ENCODE peak calls at places on chromosome 20, in five cellular contexts. One of them, this sample, is unnamed.

GRCh38 chr20:10769700-10770099 is 95.9 kb upstream of the JAG1 start:
- DNase-seq in H1: no peak
- DNase-seq in GM12891: no peak
- DNase-seq in HepG2: no peak
- DNase-seq in GM12878: no peak
- DNase-seq in this sample: no peak

GRCh38 chr20:21087862-21088540 is 18.2 kb downstream of the LINC00237 start:
- DNase-seq in GM12878: no peak
- DNase-seq in H1: no peak
- DNase-seq in GM12891: no peak
- DNase-seq in HepG2: no peak
- DNase-seq in this sample: no peak

GRCh38 chr20:60254901-60255411 is 296.7 kb downstream of the CDH26 start:
- DNase-seq in HepG2: no peak
- DNase-seq in GM12891: no peak
- DNase-seq in GM12878: no peak
- DNase-seq in H1: no peak
- DNase-seq in this sample: no peak

GRCh38 chr20:57371363-57371762 is 19.8 kb upstream of the RBM38 start:
- DNase-seq in H1: no peak
- DNase-seq in GM12878: no peak
- DNase-seq in HepG2: no peak
- DNase-seq in GM12891: no peak
- DNase-seq in this sample: no peak

GRCh38 chr20:35791823-35792222 is 20.0 kb downstream of the PHF20 start:
- DNase-seq in HepG2: no peak
- DNase-seq in GM12878: no peak
- DNase-seq in H1: no peak
- DNase-seq in GM12891: no peak
- DNase-seq in this sample: no peak

GRCh38 chr20:35497320-35497719 is 32.1 kb downstream of the C20orf173 start:
- DNase-seq in H1: no peak
- DNase-seq in GM12891: no peak
- DNase-seq in HepG2: no peak
- DNase-seq in GM12878: no peak
- DNase-seq in this sample: no peak

GRCh38 chr20:1588166-1588868 is 30.8 kb upstream of the SIRPD start:
- DNase-seq in GM12891: no peak
- DNase-seq in GM12878: no peak
- DNase-seq in HepG2: no peak
- DNase-seq in H1: no peak
- DNase-seq in this sample: no peak

GRCh38 chr20:50561379-50562078 is 51.3 kb downstream of the PTPN1 start:
- DNase-seq in H1: no peak
- DNase-seq in GM12878: no peak
- DNase-seq in GM12891: no peak
- DNase-seq in HepG2: no peak
- DNase-seq in this sample: no peak

GRCh38 chr20:63351811-63352591 is 9.1 kb downstream of the CHRNA4 start:
- DNase-seq in GM12878: no peak
- DNase-seq in H1: peak; percentile 82
- DNase-seq in HepG2: no peak
- DNase-seq in GM12891: no peak
- DNase-seq in this sample: no peak

GRCh38 chr20:3890999-3891929 is 2.1 kb downstream of the PANK2 start:
- DNase-seq in H1: no peak
- DNase-seq in GM12891: no peak
- DNase-seq in GM12878: no peak
- DNase-seq in HepG2: no peak
- DNase-seq in this sample: no peak

GRCh38 chr20:3889489-3890409 is 562 bp downstream of the PANK2 start:
- DNase-seq in H1: peak; percentile 53
- DNase-seq in GM12891: no peak
- DNase-seq in HepG2: peak; percentile 33
- DNase-seq in GM12878: no peak
- DNase-seq in this sample: peak; percentile 43

GRCh38 chr20:3888622-3889488 is at the start of gene PANK2:
- DNase-seq in GM12878: peak; percentile 98
- DNase-seq in HepG2: peak; percentile 99
- DNase-seq in GM12891: peak; percentile 97
- DNase-seq in H1: peak; percentile 98
- DNase-seq in this sample: peak; percentile 98

GRCh38 chr20:3887870-3888614 is 1.1 kb upstream of the PANK2 start:
- DNase-seq in GM12878: no peak
- DNase-seq in H1: no peak
- DNase-seq in HepG2: no peak
- DNase-seq in GM12891: no peak
- DNase-seq in this sample: no peak

DNA sequence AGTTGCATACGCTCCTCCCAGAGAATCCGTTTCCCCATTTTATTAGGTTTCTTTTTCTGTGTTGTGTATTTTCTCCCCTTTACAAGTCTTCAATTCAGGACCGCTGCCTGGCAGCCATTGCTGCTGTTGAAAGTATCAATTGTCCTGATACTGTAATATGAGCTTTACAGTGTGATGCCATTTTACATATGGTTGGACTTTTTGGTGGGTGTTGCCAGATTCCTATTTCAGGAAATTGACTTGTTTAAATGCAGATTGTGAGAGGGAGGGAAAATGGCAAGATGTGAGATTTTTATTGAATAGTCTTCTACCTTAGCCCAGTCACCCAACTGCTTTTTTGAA is 1.2 kb downstream of the PANK2 start:
- DNase-seq in GM12891: no peak
- DNase-seq in GM12878: no peak
- DNase-seq in H1: no peak
- DNase-seq in HepG2: peak; percentile 48
- DNase-seq in this sample: no peak
- TF ChIP-seq POLR2A in GM12891: no peak
- TF ChIP-seq POLR2A in GM12878: no peak
- TF ChIP-seq POLR2A in H1: no peak
- TF ChIP-seq POLR2A in HepG2: no peak
- TF ChIP-seq POLR2A in this sample: no peak

GRCh38 chr20:37251836-37252477 is 9.7 kb downstream of the GHRH start:
- DNase-seq in HepG2: no peak
- DNase-seq in H1: no peak
- DNase-seq in GM12891: no peak
- DNase-seq in GM12878: no peak
- DNase-seq in this sample: no peak
- TF ChIP-seq TAF1 in HepG2: no peak
- TF ChIP-seq TAF1 in H1: no peak
- TF ChIP-seq TAF1 in GM12891: no peak
- TF ChIP-seq TAF1 in GM12878: no peak
- TF ChIP-seq TAF1 in this sample: no peak

GRCh38 chr20:52191436-52192295 is at the start of gene ZFP64:
- DNase-seq in HepG2: peak; percentile 83
- DNase-seq in H1: peak; percentile 87
- DNase-seq in GM12891: peak; percentile 75
- DNase-seq in GM12878: no peak
- DNase-seq in this sample: peak; percentile 75
- TF ChIP-seq POLR2A in HepG2: peak; percentile 67
- TF ChIP-seq POLR2A in H1: peak; percentile 3
- TF ChIP-seq POLR2A in GM12891: peak; percentile 14
- TF ChIP-seq POLR2A in GM12878: peak; percentile 80
- TF ChIP-seq POLR2A in this sample: peak; percentile 65

DNA sequence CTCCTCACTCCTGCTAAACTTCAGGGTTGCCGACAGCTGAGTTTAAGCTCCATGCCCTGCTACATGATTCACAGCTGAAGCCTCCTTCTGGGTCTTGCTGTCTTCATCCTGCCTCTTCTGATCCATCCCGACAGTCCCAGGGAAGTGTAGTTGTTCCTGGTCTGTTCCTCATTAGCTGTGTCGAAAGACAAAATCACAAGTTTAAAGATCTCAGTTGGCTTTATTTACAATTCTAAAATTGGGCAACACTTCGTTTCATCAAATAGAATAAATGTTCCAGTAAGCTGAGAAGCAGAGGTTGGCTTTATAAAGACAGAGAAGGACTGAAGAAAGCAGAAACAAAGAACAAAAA is 4.1 kb upstream of the SLC2A10 start:
- DNase-seq in GM12891: no peak
- DNase-seq in H1: no peak
- DNase-seq in GM12878: no peak
- DNase-seq in HepG2: no peak
- DNase-seq in this sample: no peak
- TF ChIP-seq TAF1 in GM12891: no peak
- TF ChIP-seq TAF1 in H1: no peak
- TF ChIP-seq TAF1 in GM12878: no peak
- TF ChIP-seq TAF1 in HepG2: no peak
- TF ChIP-seq TAF1 in this sample: no peak

GRCh38 chr20:14208956-14209355 is 128.5 kb downstream of the FLRT3 start:
- DNase-seq in H1: no peak
- DNase-seq in GM12878: no peak
- DNase-seq in HepG2: no peak
- DNase-seq in GM12891: no peak
- DNase-seq in this sample: no peak

GRCh38 chr20:14210146-14210545 is 127.3 kb downstream of the FLRT3 start:
- DNase-seq in GM12891: no peak
- DNase-seq in GM12878: no peak
- DNase-seq in H1: no peak
- DNase-seq in HepG2: no peak
- DNase-seq in this sample: no peak

GRCh38 chr20:14219801-14220461 is 117.5 kb downstream of the FLRT3 start:
- DNase-seq in GM12878: no peak
- DNase-seq in HepG2: no peak
- DNase-seq in H1: no peak
- DNase-seq in GM12891: no peak
- DNase-seq in this sample: no peak

DNA sequence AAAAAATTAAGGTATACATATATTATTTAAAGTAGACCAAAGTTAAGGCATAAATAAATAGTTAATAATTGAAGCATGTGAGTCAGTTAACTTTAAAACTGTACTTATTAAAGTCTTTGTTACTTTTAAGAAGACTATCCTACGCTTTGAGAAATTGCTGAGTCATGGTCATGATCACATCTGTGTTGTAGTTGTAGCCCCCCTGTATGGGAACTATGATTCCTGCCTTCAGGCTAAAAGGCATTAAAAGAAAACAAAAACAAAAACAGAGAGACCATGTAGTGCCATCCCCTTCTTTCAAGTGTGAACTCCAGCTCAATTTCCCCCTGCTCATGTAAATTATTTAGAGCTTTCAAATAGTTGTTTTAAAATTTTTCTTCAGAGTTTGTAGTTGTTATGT is 123.4 kb downstream of the FLRT3 start:
- DNase-seq in HepG2: no peak
- DNase-seq in GM12878: no peak
- DNase-seq in GM12891: no peak
- DNase-seq in H1: no peak
- DNase-seq in this sample: no peak
- TF ChIP-seq POLR2A in HepG2: no peak
- TF ChIP-seq POLR2A in GM12878: no peak
- TF ChIP-seq POLR2A in GM12891: no peak
- TF ChIP-seq POLR2A in H1: no peak
- TF ChIP-seq POLR2A in this sample: no peak

DNA sequence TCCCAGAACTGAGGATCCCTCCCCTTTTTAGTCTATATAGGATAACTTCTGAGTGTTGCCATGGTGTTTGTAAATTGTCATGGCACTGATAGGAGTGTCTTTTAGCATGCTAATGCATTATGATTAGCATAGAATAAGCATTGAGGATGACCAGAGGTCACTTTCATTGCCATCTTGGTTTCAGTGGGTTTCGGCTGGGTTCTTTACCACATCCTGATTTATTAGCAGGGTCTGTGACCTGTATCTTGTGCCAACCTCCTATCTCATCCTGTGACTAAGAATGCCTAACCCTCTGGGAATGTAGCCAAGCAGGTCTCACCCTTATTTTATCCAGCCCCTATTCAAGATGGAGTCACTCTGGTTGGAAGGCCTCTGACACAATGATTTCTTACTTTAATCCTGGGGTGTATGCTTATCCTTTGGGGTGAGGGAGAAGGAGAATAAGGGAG is 19.6 kb downstream of the WFDC2 start:
- DNase-seq in GM12878: no peak
- DNase-seq in HepG2: no peak
- DNase-seq in GM12891: no peak
- DNase-seq in H1: no peak
- DNase-seq in this sample: no peak
- TF ChIP-seq TAF1 in GM12878: no peak
- TF ChIP-seq TAF1 in HepG2: no peak
- TF ChIP-seq TAF1 in GM12891: no peak
- TF ChIP-seq TAF1 in H1: no peak
- TF ChIP-seq TAF1 in this sample: no peak

DNA sequence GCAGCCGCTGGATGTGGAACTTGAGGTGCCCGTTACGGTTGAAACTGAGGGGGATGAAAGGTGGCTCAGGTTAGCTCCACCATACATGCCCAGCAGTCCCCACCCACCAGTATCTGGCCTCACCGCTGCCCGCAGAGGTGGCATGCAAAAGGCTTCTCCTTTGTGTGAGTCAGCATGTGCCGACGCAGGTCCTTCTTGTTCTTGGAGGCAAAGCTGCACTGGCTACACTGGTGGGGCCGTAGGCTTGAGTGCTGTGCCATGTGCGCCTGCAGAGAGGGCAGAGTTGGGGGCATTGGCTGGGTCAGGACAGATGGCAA is 15.8 kb downstream of the PCIF1 start:
- DNase-seq in GM12878: no peak
- DNase-seq in H1: no peak
- DNase-seq in HepG2: no peak
- DNase-seq in GM12891: no peak
- DNase-seq in this sample: no peak
- TF ChIP-seq POLR2A in GM12878: peak; percentile 14
- TF ChIP-seq POLR2A in H1: no peak
- TF ChIP-seq POLR2A in HepG2: no peak
- TF ChIP-seq POLR2A in GM12891: peak; percentile 34
- TF ChIP-seq POLR2A in this sample: no peak

DNA sequence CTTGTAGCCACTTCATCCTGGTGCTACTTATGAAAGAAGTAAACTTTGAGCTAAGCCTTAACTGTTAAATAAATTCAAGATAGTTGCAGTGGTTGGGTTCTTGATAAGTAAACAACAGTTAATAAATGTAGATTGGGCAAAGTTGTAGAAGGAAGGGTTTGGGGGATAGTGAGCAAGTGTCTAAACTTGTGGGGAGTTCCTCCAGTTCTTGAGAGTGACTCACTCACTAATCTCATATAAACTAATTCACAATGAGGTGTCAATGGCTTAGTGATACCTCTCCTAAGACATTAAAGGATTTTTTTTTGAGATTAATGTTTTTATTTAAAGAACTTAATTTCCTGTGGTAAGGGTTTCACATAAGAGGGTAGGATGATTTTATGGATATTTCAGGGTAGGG is 507.4 kb downstream of the BMP2 start:
- DNase-seq in GM12878: no peak
- DNase-seq in H1: no peak
- DNase-seq in HepG2: no peak
- DNase-seq in GM12891: no peak
- DNase-seq in this sample: no peak
- TF ChIP-seq TAF1 in GM12878: no peak
- TF ChIP-seq TAF1 in H1: no peak
- TF ChIP-seq TAF1 in HepG2: no peak
- TF ChIP-seq TAF1 in GM12891: no peak
- TF ChIP-seq TAF1 in this sample: no peak